ENCODE peak calls at places on chromosomes 6 and 20, in eight cellular contexts. Z, F, H, D, S, C, A and L are unnamed samples.

GRCh38 chr6:92124126-92124525 is 1295.2 kb downstream of the EPHA7 start:
- DNase-seq in A (no peak), H (peak; percentile 74), C (no peak), Z (no peak), D (no peak), F (no peak), S (no peak), L (no peak)

GRCh38 chr6:133546098-133546497 is 304.9 kb downstream of the EYA4 start:
- DNase-seq in F (no peak), C (no peak), S (no peak), Z (no peak), D (no peak), H (no peak), A (no peak), L (no peak)

GRCh38 chr20:15831201-15831600 is 742.0 kb downstream of the KIF16B start:
- DNase-seq in D (no peak), H (peak; percentile 93), S (no peak), C (peak; percentile 20), Z (no peak), F (no peak), A (no peak), L (no peak)

GRCh38 chr6:112049051-112049799 is 4.7 kb upstream of the CCN6 start:
- DNase-seq in F (no peak), Z (no peak), H (peak; percentile 5), D (no peak), S (no peak), C (no peak), A (no peak), L (no peak)

GRCh38 chr6:127212376-127212775 is 54.3 kb upstream of the RNF146 start:
- DNase-seq in Z (no peak), F (no peak), H (no peak), S (no peak), D (no peak), A (no peak), C (no peak), L (no peak)

GRCh38 chr6:15308445-15309213 is 62.8 kb downstream of the JARID2 start:
- DNase-seq in F (no peak), D (no peak), C (no peak), H (no peak), A (peak; percentile 52), S (no peak), Z (no peak), L (peak; percentile 40)

GRCh38 chr6:142746524-142746923 is 198.5 kb downstream of the HIVEP2 start:
- DNase-seq in D (no peak), F (peak; percentile 71), Z (peak; percentile 87), A (peak; percentile 24), S (no peak), C (peak; percentile 16), H (peak; percentile 12), L (peak; percentile 67)

GRCh38 chr20:25549866-25550477 is 35.4 kb downstream of the NINL start:
- DNase-seq in D (no peak), H (peak; percentile 34), F (no peak), S (no peak), A (no peak), C (no peak), Z (no peak), L (no peak)

GRCh38 chr6:15793288-15793687 is 130.5 kb upstream of the DTNBP1 start:
- DNase-seq in C (peak; percentile 65), D (no peak), F (no peak), A (no peak), H (peak; percentile 84), S (no peak), Z (no peak), L (no peak)

GRCh38 chr6:46025573-46025972 is 9.9 kb upstream of the CLIC5 start:
- DNase-seq in D (no peak), H (no peak), A (no peak), C (no peak), S (no peak), Z (no peak), F (no peak), L (no peak)

GRCh38 chr6:15316754-15317153 is 70.9 kb downstream of the JARID2 start:
- DNase-seq in D (no peak), F (no peak), S (no peak), Z (no peak), H (no peak), A (no peak), C (no peak), L (no peak)

GRCh38 chr20:1761116-1761515 is 103.5 kb upstream of the SIRPG start:
- DNase-seq in F (no peak), S (peak; percentile 13), Z (no peak), C (no peak), H (peak; percentile 93), A (no peak), D (no peak), L (no peak)

GRCh38 chr6:45845546-45845945 is 170.1 kb downstream of the CLIC5 start:
- DNase-seq in Z (no peak), S (no peak), A (no peak), C (no peak), H (peak; percentile 47), F (no peak), D (no peak), L (no peak)

GRCh38 chr20:44020406-44021148 is 105.9 kb downstream of the TOX2 start:
- DNase-seq in D (no peak), Z (peak; percentile 49), F (no peak), A (no peak), H (no peak), C (no peak), S (no peak), L (no peak)

GRCh38 chr20:32458837-32459220 is 100.7 kb downstream of the ASXL1 start:
- DNase-seq in Z (no peak), C (no peak), S (no peak), D (no peak), A (no peak), F (no peak), H (no peak), L (no peak)

GRCh38 chr6:33014841-33015634 is 5.6 kb upstream of the HLA-DOA start:
- DNase-seq in Z (peak; percentile 92), F (peak; percentile 81), C (peak; percentile 84), S (peak; percentile 78), H (peak; percentile 83), A (peak; percentile 71), D (peak; percentile 72), L (peak; percentile 87)

GRCh38 chr6:40586800-40587201 is 363 bp downstream of the LRFN2 start:
- DNase-seq in A (peak; percentile 72), Z (no peak), H (no peak), S (no peak), D (no peak), F (peak; percentile 10), C (no peak), L (no peak)

DNA sequence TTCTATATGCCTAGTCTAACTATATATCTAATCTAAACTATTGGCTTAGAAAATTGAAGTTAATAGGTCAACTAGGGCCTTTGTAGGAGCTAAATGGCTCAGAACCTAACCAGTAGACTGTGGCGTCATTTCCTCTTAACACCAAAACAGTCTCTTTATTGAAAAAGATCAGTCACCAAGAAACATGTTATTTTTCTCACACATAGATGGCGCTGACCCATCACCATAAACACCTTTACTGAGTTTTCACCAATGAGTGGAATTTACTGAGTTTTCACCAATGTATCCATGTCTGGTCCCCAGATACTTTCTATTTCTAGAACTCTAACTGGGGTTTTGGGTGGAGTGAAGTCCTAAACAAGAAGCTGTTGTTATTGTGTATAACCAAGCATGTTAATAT is 636.0 kb downstream of the BCKDHB start:
- DNase-seq in C (peak; percentile 47), F (peak; percentile 38), Z (peak; percentile 59), H (peak; percentile 45), A (no peak), S (peak; percentile 35), D (peak; percentile 51), L (peak; percentile 6)
- TF ChIP-seq CTCF in C (peak; percentile 61), F (peak; percentile 58), Z (peak; percentile 64), H (peak; percentile 56), A (peak; percentile 59), S (peak; percentile 63), D (peak; percentile 51), L (peak; percentile 66)

GRCh38 chr6:136249811-136250685 is at the start of gene MTFR2:
- DNase-seq in F (peak; percentile 98), Z (peak; percentile 99), D (peak; percentile 99), H (peak; percentile 98), A (peak; percentile 90), S (peak; percentile 98), C (peak; percentile 97), L (peak; percentile 99)
- TF ChIP-seq EZH2phosphoT487 in F (no peak), Z (no peak), D (no peak), H (no peak), A (no peak), S (no peak), C (no peak), L (no peak)

DNA sequence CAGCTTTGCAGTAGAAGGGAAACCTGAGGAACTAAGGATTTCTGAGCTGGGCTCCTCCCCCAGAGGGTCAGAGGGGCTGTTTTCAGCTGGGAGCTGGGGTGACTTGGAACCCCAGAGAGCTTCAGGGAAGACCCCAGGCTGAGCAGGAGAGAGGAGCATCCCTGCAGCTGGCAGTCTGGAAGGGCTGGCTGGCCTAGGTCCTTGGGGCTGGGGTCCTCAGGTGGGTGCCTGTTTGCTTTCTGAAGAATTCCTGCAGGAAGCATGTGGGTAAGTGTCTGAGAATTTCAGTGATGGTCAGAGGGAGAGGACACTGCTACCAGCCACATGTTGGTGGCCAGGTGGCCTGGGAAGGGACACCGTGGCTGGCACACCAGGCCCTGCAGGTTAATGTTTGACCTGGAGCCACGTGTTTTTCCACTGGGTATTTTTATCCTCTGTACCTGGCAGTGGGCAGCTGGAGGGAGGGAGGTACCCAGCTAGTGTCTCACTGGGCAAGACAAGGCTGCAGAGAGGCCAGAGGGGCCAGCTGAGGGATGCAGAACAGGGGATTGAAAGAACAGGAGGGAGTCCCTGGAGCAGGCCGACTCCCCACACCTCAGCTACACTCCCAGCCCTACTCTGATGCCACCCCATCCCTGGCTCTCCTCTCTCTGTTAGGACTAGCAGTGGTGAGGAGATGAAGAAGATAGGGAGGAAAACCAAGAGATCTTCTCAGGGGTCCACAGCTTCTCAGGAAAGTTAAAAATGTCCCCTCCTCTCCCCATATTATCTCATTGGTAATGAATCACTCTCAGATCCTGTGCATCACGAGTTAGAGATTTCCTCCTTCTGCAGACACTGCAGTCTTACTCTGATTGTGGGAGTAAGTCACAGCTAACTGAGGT is 143.6 kb downstream of the VEGFA start:
- DNase-seq in S (no peak), H (no peak), A (no peak), C (no peak), D (no peak), Z (no peak), F (no peak), L (no peak)
- H3K4me2 ChIP-seq in S (no peak overlapping the region), H (no peak overlapping the region), A (no peak overlapping the region), C (no peak overlapping the region), D (no peak overlapping the region), Z (no peak overlapping the region), F (peak overlapping the region; percentile 12), L (no peak overlapping the region)

DNA sequence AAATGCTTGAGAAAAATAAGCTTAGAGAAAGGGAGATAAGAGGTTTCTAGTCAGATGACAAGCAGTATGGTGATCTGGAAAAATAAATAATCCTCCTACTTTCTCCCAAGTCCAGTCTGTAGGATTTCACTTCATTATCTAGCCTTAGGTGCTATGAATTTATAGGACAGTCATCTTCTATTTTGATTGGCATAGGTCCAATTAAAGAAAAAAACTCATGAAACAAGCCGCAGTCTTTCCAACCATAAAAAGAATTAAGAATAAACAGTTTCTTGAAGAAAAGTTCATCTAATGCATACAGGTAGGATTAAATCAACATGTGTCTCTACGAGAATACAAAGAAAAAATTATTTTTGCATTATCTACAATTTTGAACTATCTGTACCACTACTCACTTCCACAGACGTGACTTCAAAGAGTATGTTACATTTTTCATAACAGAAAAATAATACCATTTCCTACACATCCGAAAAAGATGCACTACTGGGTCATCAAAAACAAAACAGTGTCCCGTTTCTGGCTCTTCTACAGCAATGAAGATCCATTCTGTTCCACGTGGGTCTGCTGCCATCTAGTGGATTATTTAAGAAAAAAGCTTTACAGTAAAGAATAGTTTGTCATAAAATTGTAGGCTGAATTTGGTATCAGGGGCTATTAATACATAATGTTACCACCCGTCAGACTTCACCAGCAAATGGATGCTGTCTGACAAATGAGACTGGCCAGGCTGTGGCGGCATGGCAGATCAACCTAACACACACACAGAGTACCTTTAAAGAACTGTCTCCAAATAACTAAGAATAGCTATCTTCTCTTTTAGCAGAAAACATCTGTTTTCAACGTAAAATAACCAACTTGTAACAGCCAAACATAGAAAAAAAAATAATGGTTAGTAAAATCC is 28.9 kb downstream of the STX7 start:
- DNase-seq in F (peak; percentile 72), C (peak; percentile 76), A (peak; percentile 45), Z (peak; percentile 78), H (peak; percentile 77), D (peak; percentile 73), S (peak; percentile 47), L (peak; percentile 84)
- TF ChIP-seq CTCF in F (peak; percentile 83), C (peak; percentile 83), A (peak; percentile 79), Z (peak; percentile 77), H (peak; percentile 77), D (peak; percentile 74), S (peak; percentile 80), L (peak; percentile 95)